ENCODE peak calls at places on chromosomes 12 and 14, in five cellular contexts. F is fibroblast of the aortic adventitia; M is endothelial cell; G is activated T-cell treated with anti-CD3 and anti-CD28 coated beads, Interleukin-2, amount 50 U/mL, for 72 hours; X is mucosa of descending colon. Q is an unnamed sample.

GRCh38 chr14:34374998-34375740 is 86.9 kb downstream of the SPTSSA start:
- DNase-seq in F (no peak), G (no peak), M (no peak), X (no peak), Q (no peak)

GRCh38 chr14:68541128-68541896 is 251.6 kb downstream of the ZFP36L1 start:
- DNase-seq in M (no peak), G (no peak), F (no peak), X (no peak), Q (no peak)

GRCh38 chr12:51242150-51242549 is 3.5 kb downstream of the DAZAP2 start:
- DNase-seq in M (no peak), G (no peak), X (no peak), F (no peak), Q (no peak)

GRCh38 chr12:67415473-67415872 is 146.3 kb downstream of the CAND1 start:
- DNase-seq in M (peak), F (peak), X (no peak), G (no peak), Q (no peak)

GRCh38 chr12:58067610-58068387 is 126.4 kb downstream of the ATP23 start:
- DNase-seq in M (no peak), X (no peak), G (no peak), F (peak), Q (no peak)

GRCh38 chr14:67680121-67680602 is 5.7 kb upstream of the VTI1B start:
- DNase-seq in F (peak), M (no peak), X (no peak), G (peak), Q (no peak)

GRCh38 chr14:105072892-105073719 is 7.9 kb upstream of the GPR132 start:
- DNase-seq in F (no peak), X (no peak), M (no peak), G (no peak), Q (no peak)

GRCh38 chr14:100317897-100318808 is 5.0 kb upstream of the SLC25A47 start:
- DNase-seq in X (peak), G (peak), M (peak), F (peak), Q (no peak)

GRCh38 chr12:24822121-24822899 is 126.6 kb downstream of the BCAT1 start:
- DNase-seq in X (no peak), F (peak), M (no peak), G (peak), Q (no peak)

GRCh38 chr14:34038358-34039057 is 87.6 kb upstream of the EGLN3 start:
- DNase-seq in M (no peak), F (no peak), G (no peak), X (no peak), Q (no peak)